ENCODE peak calls at places on chromosomes 13 and 19, in five cellular contexts. G is thoracic aorta, W is AG04450, O is HL-60, F is fibroblast of pulmonary artery. Q is an unnamed sample.

GRCh38 chr19:51489113-51489512 is 10.8 kb downstream of the CEACAM18 start:
- DNase-seq in G (no peak), W (no peak), F (no peak), O (no peak), Q (no peak)

GRCh38 chr13:33096886-33097610 is 80.8 kb downstream of the KL start:
- DNase-seq in G (no peak), O (no peak), F (no peak), W (no peak), Q (no peak)

GRCh38 chr13:114116734-114117133 is 15.7 kb downstream of the RASA3 start:
- DNase-seq in W (no peak), G (no peak), F (no peak), O (no peak), Q (no peak)

GRCh38 chr19:34172661-34173144 is 399 bp downstream of the LSM14A start:
- DNase-seq in F (no peak), G (no peak), O (no peak), W (no peak), Q (no peak)

GRCh38 chr13:98565726-98566577 is 11.0 kb downstream of the STK24 start:
- DNase-seq in G (no peak), W (no peak), O (no peak), F (no peak), Q (no peak)

GRCh38 chr13:113378825-113379224 is 14.9 kb upstream of the GRTP1 start:
- DNase-seq in W (no peak), O (no peak), G (no peak), F (no peak), Q (no peak)

GRCh38 chr19:17784201-17785008 is 10.5 kb upstream of the B3GNT3 start:
- DNase-seq in G (no peak), O (no peak), F (peak; percentile 72), W (no peak), Q (peak; percentile 27)

GRCh38 chr19:34345934-34346333 is 19.1 kb upstream of the GPI start:
- DNase-seq in W (no peak), F (peak; percentile 71), G (no peak), O (peak; percentile 57), Q (no peak)

GRCh38 chr19:28731577-28731976 is 481.4 kb downstream of the UQCRFS1 start:
- DNase-seq in O (no peak), F (no peak), G (no peak), W (no peak), Q (no peak)

GRCh38 chr19:13119654-13120053 is 1.6 kb downstream of the NACC1 start:
- DNase-seq in W (no peak), O (no peak), G (no peak), F (no peak), Q (no peak)

GRCh38 chr13:54092686-54093085 is 1064.1 kb downstream of the OLFM4 start:
- DNase-seq in G (no peak), O (no peak), F (no peak), W (no peak), Q (no peak)

GRCh38 chr13:70703755-70704154 is 595.5 kb upstream of the KLHL1 start:
- DNase-seq in G (no peak), W (no peak), O (no peak), F (peak; percentile 10), Q (no peak)

GRCh38 chr13:20848944-20849343 is 53.6 kb downstream of the XPO4 start:
- DNase-seq in W (no peak), F (no peak), O (no peak), G (no peak), Q (no peak)

GRCh38 chr19:50252887-50253268 is 49.5 kb downstream of the MYH14 start:
- DNase-seq in F (no peak), G (no peak), O (no peak), W (no peak), Q (no peak)

GRCh38 chr19:12723643-12724426 is at the start of gene TNPO2:
- DNase-seq in F (peak; percentile 67), W (no peak), G (no peak), O (peak; percentile 76), Q (no peak)

GRCh38 chr19:6100284-6100915 is 9.9 kb downstream of the RFX2 start:
- DNase-seq in O (peak; percentile 77), F (no peak), W (no peak), G (no peak), Q (no peak)

GRCh38 chr13:75308222-75308621 is 173.7 kb downstream of the TBC1D4 start:
- DNase-seq in O (no peak), W (no peak), G (no peak), F (no peak), Q (no peak)

GRCh38 chr13:113342820-113343691 is 20.9 kb downstream of the GRTP1 start:
- DNase-seq in O (no peak), W (no peak), F (no peak), G (no peak), Q (no peak)

GRCh38 chr19:7989071-7989575 is 16.3 kb downstream of the ELAVL1 start:
- DNase-seq in F (peak; percentile 23), G (no peak), W (no peak), O (no peak), Q (no peak)

GRCh38 chr19:6489278-6490061 is 7.9 kb upstream of the DENND1C start:
- DNase-seq in G (no peak), W (no peak), F (no peak), O (no peak), Q (peak; percentile 57)

GRCh38 chr13:19737844-19738557 is 44.7 kb downstream of the PSPC1 start:
- DNase-seq in W (no peak), F (peak; percentile 20), G (no peak), O (no peak), Q (no peak)

GRCh38 chr19:40807147-40808020 is 8.4 kb downstream of the EGLN2 start:
- DNase-seq in W (no peak), F (no peak), G (no peak), O (no peak), Q (no peak)

GRCh38 chr19:47754206-47755064 is 9.1 kb downstream of the NOP53 start:
- DNase-seq in O (no peak), G (no peak), W (no peak), F (no peak), Q (no peak)

DNA sequence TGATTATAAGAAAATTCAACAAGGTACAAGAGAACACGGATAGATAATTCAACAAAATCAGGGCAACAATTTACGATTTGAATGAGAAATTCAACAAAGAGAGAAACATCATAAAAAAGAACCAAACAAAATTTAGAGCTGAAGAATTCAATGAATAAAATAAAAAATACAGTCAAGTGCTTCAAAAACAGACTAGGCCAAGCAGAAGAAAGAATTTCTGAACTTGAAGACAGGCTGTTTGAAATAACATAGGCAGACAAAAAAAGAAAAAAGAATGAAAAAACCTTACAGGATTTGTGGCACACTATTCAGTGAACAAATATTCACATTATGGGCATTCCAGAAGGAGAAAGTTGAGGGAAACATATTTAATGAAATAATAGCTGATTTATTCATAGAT is 31.1 kb downstream of the ZNF283 start:
- DNase-seq in F (no peak), G (no peak), W (no peak), O (no peak), Q (no peak)
- H3K4me3 ChIP-seq in F (no peak overlapping the region), G (no peak overlapping the region), W (no peak overlapping the region), O (no peak overlapping the region), Q (no peak overlapping the region)

DNA sequence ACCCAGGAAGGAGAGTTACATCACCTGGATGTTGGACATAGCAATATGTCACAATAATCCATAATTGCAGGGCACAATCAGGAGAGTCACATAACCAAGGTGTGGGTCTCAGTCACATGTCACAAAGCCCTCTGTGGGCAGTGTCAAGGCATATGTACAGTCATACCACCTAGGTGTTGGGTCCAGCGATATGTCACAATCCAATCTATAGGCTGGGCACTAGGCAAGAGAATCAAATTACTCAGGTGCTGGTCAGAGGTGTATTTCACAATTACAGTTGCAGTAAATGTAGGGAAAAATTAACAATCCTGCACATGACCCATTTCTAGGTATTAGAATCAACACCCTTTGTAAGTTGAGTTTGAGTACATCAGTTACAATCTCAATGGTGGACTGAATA is 126.2 kb upstream of the ZNF91 start:
- DNase-seq in F (no peak), O (no peak), W (no peak), G (no peak), Q (no peak)
- TF ChIP-seq CTCF in F (no peak), O (no peak), W (no peak), G (no peak), Q (no peak)

GRCh38 chr19:45517238-45517637 is 10.0 kb downstream of the VASP start:
- DNase-seq in W (no peak), G (no peak), F (no peak), O (no peak), Q (no peak)

GRCh38 chr19:45515081-45515624 is 7.9 kb downstream of the VASP start:
- DNase-seq in O (peak; percentile 96), F (no peak), W (no peak), G (no peak), Q (peak; percentile 57)

GRCh38 chr19:45518469-45518826 is 11.2 kb downstream of the VASP start:
- DNase-seq in O (no peak), F (no peak), G (no peak), W (no peak), Q (no peak)

GRCh38 chr19:45515807-45516401 is 8.6 kb downstream of the VASP start:
- DNase-seq in F (no peak), G (no peak), W (no peak), O (no peak), Q (no peak)

DNA sequence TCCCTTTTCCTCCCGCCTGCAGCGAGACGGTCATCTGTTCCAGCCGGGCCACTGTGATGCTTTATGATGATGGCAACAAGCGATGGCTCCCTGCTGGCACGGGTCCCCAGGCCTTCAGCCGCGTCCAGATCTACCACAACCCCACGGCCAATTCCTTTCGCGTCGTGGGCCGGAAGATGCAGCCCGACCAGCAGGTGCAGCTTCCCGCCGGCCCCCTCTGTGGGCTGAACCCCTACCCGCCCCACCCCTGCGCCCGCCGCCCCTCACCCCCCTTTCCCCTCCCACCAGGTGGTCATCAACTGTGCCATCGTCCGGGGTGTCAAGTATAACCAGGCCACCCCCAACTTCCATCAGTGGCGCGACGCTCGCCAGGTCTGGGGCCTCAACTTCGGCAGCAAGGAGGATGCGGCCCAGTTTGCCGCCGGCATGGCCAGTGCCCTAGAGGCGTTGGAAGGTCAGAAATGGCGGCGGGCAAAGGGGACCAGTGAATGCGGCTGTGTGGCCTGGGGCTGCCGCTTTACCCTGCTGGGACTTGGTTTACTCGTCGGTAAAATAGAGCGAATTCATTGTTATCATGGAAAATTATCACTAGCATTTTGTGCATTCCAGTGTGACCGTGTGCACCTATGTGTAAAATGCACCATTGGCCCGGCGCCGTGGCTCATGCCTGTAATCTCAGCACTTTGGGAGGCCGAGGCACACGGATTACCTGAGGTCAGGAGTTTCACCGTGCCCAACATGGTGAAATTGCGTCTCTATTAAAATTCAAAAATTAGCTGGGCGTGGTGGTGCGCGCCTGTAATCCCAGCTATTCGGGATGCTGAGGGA is 10.6 kb downstream of the VASP start:
- DNase-seq in O (no peak), F (no peak), G (no peak), W (no peak), Q (no peak)
- H3K4me3 ChIP-seq in O (no peak overlapping the region), F (no peak overlapping the region), G (no peak overlapping the region), W (no peak overlapping the region), Q (no peak overlapping the region)

DNA sequence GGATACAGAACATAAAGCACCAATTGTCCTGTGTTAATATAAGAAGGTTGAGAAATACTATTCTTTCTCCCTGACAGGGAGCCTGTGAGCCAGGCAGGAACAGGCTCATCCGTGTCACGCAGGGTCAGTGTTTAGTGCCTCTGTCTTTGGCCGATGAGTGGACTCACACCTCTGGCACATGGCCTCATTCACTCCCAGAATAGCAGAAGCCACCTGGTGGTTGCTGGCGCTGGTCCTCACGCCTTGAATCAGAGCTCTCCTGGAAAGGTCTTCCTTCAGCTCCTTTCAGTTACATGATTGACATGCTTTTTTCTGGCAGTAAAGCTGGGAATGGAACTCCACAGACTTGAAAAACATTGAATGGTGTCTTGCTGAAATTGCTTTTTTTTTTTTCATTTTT is 28.1 kb upstream of the SIAH3 start:
- DNase-seq in W (no peak), G (no peak), F (no peak), O (no peak), Q (no peak)
- TF ChIP-seq CTCF in W (no peak), G (no peak), F (peak; percentile 13), O (no peak), Q (peak; percentile 48)